ENCODE peak calls at places on chromosomes 4 and X, in ten cellular contexts. X, N, I, Z, K, H, F, O, M and E are unnamed samples.

GRCh38 chrX:84469226-84469625 is 33.0 kb downstream of the HDX start:
- DNase-seq in H (no peak), N (no peak), M (no peak), O (no peak), F (no peak), K (peak; percentile 47), I (no peak), Z (no peak), X (no peak), E (peak; percentile 1)

GRCh38 chr4:3257691-3258482 is 8.9 kb downstream of the MSANTD1 start:
- DNase-seq in Z (no peak), O (no peak), M (peak; percentile 62), H (peak; percentile 38), K (peak; percentile 87), I (no peak), X (no peak), F (no peak), N (peak; percentile 24), E (no peak)

GRCh38 chr4:185524888-185525863 is 10.1 kb downstream of the PDLIM3 start:
- DNase-seq in Z (no peak), F (no peak), O (no peak), H (peak; percentile 85), M (no peak), N (no peak), I (no peak), K (no peak), X (no peak), E (no peak)

GRCh38 chr4:121070696-121071639 is 1.4 kb downstream of the NDNF start:
- DNase-seq in K (peak; percentile 31), I (no peak), M (peak; percentile 79), Z (peak; percentile 6), O (no peak), F (peak; percentile 40), X (peak; percentile 77), N (peak; percentile 79), H (peak; percentile 70), E (no peak)

GRCh38 chr4:10983274-10983673 is 298.7 kb upstream of the CLNK start:
- DNase-seq in H (no peak), Z (peak; percentile 2), K (peak; percentile 63), N (no peak), X (peak; percentile 52), F (no peak), O (no peak), M (no peak), I (no peak), E (no peak)

GRCh38 chr4:14855719-14856075 is 146.6 kb upstream of the CPEB2 start:
- DNase-seq in I (no peak), K (no peak), O (no peak), M (no peak), F (no peak), H (no peak), N (no peak), X (no peak), Z (no peak), E (no peak)

GRCh38 chr4:85430697-85431096 is 44.3 kb upstream of the ARHGAP24 start:
- DNase-seq in O (no peak), Z (no peak), K (no peak), X (peak; percentile 56), I (no peak), H (no peak), F (no peak), N (no peak), M (no peak), E (no peak)

GRCh38 chr4:154364012-154364863 is 127.4 kb downstream of the DCHS2 start:
- DNase-seq in Z (no peak), H (no peak), X (no peak), O (no peak), K (no peak), M (no peak), F (no peak), N (no peak), I (no peak), E (no peak)

GRCh38 chrX:41716767-41717473 is 7.1 kb upstream of the GPR82 start:
- DNase-seq in O (no peak), F (no peak), K (no peak), Z (no peak), I (no peak), N (no peak), X (no peak), H (no peak), M (no peak), E (no peak)

GRCh38 chrX:12973561-12974216 is 1.2 kb upstream of the TMSB4X start:
- DNase-seq in M (no peak), Z (no peak), K (no peak), H (no peak), F (peak; percentile 19), O (no peak), X (no peak), N (no peak), I (peak; percentile 63), E (no peak)

GRCh38 chrX:119758682-119759332 is 419 bp downstream of the SOWAHD start:
- DNase-seq in I (peak; percentile 60), N (peak; percentile 34), M (no peak), F (peak; percentile 13), X (peak; percentile 50), O (no peak), K (peak; percentile 21), H (peak; percentile 58), Z (peak; percentile 9), E (no peak)

GRCh38 chr4:82360298-82361177 is 13.3 kb downstream of the HNRNPD start:
- DNase-seq in K (peak; percentile 30), Z (no peak), F (no peak), M (no peak), I (no peak), N (no peak), O (no peak), X (peak; percentile 25), H (no peak), E (no peak)

GRCh38 chr4:39521253-39521908 is 5.9 kb downstream of the UGDH start:
- DNase-seq in X (no peak), M (no peak), I (no peak), K (no peak), Z (no peak), H (no peak), N (no peak), F (no peak), O (no peak), E (no peak)

GRCh38 chrX:20248592-20249192 is 18.0 kb downstream of the RPS6KA3 start:
- DNase-seq in I (no peak), O (no peak), F (no peak), N (no peak), Z (no peak), K (no peak), X (no peak), M (no peak), H (no peak), E (no peak)

GRCh38 chr4:2574863-2575262 is 38.4 kb downstream of the FAM193A start:
- DNase-seq in K (no peak), M (no peak), Z (no peak), O (no peak), H (no peak), I (no peak), F (no peak), X (no peak), N (no peak), E (no peak)

GRCh38 chr4:30839583-30840520 is 119.7 kb downstream of the PCDH7 start:
- DNase-seq in I (no peak), O (no peak), X (no peak), M (no peak), K (peak; percentile 65), Z (no peak), F (no peak), H (no peak), N (no peak), E (no peak)

GRCh38 chrX:13005671-13006473 is 31.0 kb downstream of the TMSB4X start:
- DNase-seq in M (no peak), O (no peak), H (no peak), Z (no peak), F (no peak), K (no peak), N (no peak), X (no peak), I (no peak), E (no peak)